ENCODE peak calls at places on chromosomes 11 and 22, in four cellular contexts. Q is psoas muscle; T is PC-9; D is effector memory CD4-positive, alpha-beta T cell. B is an unnamed sample.

GRCh38 chr22:38411016-38411415 is 44.0 kb downstream of the KCNJ4 start:
- DNase-seq in Q (no peak), T (no peak), D (no peak), B (no peak)

GRCh38 chr22:36252754-36253522 is at the start of gene APOL1:
- DNase-seq in Q (no peak), T (peak; percentile 55), D (no peak), B (no peak)

GRCh38 chr11:78870655-78871054 is 296.0 kb upstream of the NARS2 start:
- DNase-seq in Q (no peak), T (no peak), D (no peak), B (no peak)

GRCh38 chr11:44407211-44407996 is 97.5 kb upstream of the ALX4 start:
- DNase-seq in Q (no peak), T (no peak), D (no peak), B (no peak)

GRCh38 chr11:118088531-118088930 is 1.8 kb upstream of the SMIM35 start:
- DNase-seq in Q (no peak), T (peak; percentile 46), D (no peak), B (no peak)

GRCh38 chr11:23311986-23312940 is 452.0 kb upstream of the CCDC179 start:
- DNase-seq in Q (no peak), T (no peak), D (no peak), B (no peak)

GRCh38 chr11:7089328-7090251 is 792 bp downstream of the RBMXL2 start:
- DNase-seq in Q (peak; percentile 7), T (no peak), D (no peak), B (no peak)

GRCh38 chr11:12174145-12175143 is 64.1 kb downstream of the MICAL2 start:
- DNase-seq in Q (no peak), T (no peak), D (no peak), B (no peak)

GRCh38 chr11:59556883-59557205 is 45.5 kb downstream of the OR4D9 start:
- DNase-seq in Q (no peak), T (peak; percentile 34), D (no peak), B (peak; percentile 9)

GRCh38 chr11:47511927-47512326 is 41.0 kb downstream of the CELF1 start:
- DNase-seq in Q (no peak), T (no peak), D (no peak), B (no peak)

GRCh38 chr11:47516155-47516554 is 36.8 kb downstream of the CELF1 start:
- DNase-seq in Q (no peak), T (no peak), D (no peak), B (no peak)

GRCh38 chr11:47516984-47517853 is 35.7 kb downstream of the CELF1 start:
- DNase-seq in Q (no peak), T (no peak), D (no peak), B (no peak)

GRCh38 chr11:47512701-47513100 is 40.2 kb downstream of the CELF1 start:
- DNase-seq in Q (no peak), T (no peak), D (no peak), B (no peak)

GRCh38 chr11:47514825-47515647 is 37.9 kb downstream of the CELF1 start:
- DNase-seq in Q (no peak), T (no peak), D (no peak), B (no peak)
- H3K27ac ChIP-seq in Q (peak overlapping the region; percentile 76), T (peak overlapping the region; percentile 80), D (no peak overlapping the region), B (peak overlapping the region; percentile 58)

GRCh38 chr11:65183201-65183891 is 1.6 kb downstream of the CAPN1 start:
- DNase-seq in Q (no peak), T (peak; percentile 92), D (no peak), B (no peak)

GRCh38 chr11:65185869-65186341 is 4.2 kb downstream of the CAPN1 start:
- DNase-seq in Q (no peak), T (no peak), D (no peak), B (no peak)

GRCh38 chr11:65185166-65185565 is 3.4 kb downstream of the CAPN1 start:
- DNase-seq in Q (no peak), T (no peak), D (no peak), B (no peak)

GRCh38 chr11:65182258-65183170 is 786 bp downstream of the CAPN1 start:
- DNase-seq in Q (no peak), T (peak; percentile 63), D (no peak), B (no peak)

GRCh38 chr11:65184146-65184545 is 2.4 kb downstream of the CAPN1 start:
- DNase-seq in Q (no peak), T (no peak), D (no peak), B (no peak)
- H3K27ac ChIP-seq in Q (no peak overlapping the region), T (peak overlapping the region; percentile 81), D (no peak overlapping the region), B (no peak overlapping the region)

DNA sequence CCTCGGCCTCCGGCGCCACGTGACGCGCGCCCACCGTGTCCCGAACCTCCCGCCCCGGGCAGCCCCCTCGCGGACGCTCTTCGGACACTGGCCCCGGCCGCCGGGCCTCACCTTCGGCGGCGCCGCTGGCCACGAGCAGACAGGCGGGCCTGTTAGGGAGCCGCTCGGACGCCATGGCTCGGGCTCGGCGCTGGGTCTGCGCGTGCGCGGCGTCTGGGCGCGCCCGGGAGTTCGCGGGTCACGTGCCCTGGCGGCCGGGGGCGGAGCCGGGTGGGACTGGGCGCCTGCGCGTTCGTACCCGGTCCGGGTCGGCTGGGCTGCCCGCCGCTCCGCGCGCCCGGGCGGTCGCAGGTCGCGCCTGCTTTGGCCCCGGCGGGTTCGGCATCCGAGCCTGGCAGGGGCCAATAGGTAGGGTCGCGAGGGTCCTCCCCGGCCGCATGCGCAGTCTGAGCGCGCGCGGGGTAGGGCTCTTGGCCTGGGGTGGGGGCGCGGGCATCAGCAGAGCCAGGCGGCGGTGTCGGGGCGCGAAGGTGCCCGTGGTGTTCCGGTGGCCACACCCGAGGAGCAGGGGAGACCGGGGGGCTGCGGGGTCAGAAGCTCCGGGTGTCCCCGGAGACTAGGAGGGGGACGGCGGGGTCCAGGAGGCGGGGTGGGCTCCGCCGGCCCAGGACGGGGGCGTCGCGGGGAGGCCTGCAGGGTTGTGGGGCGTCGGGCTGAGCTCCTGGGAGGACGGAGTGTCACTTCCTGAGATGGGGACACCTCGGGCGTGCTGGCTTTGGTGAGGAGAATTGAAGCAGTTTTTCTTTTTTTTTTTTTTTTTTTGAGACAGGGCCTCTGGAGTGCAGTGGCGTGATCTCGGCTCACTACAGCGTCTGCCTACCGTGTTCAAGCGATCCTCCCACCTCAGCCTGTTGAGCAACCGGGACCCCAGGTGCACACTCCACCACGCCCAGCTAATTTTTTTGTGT is at the start of gene GATD1:
- DNase-seq in Q (peak; percentile 94), T (peak; percentile 89), D (peak; percentile 87), B (peak; percentile 82)
- H3K27ac ChIP-seq in Q (peak within 1 kb of the TSS; percentile 81), T (no peak within 1 kb of the TSS), D (peak within 1 kb of the TSS; percentile 70), B (peak within 1 kb of the TSS; percentile 38)

GRCh38 chr11:65777821-65778361 is 2.9 kb downstream of the AP5B1 start:
- DNase-seq in Q (no peak), T (no peak), D (no peak), B (no peak)
- H3K27ac ChIP-seq in Q (no peak overlapping the region), T (no peak overlapping the region), D (no peak overlapping the region), B (no peak overlapping the region)

GRCh38 chr11:76604652-76605241 is 65.8 kb downstream of the LRRC32 start:
- DNase-seq in Q (peak; percentile 54), T (no peak), D (no peak), B (no peak)
- H3K27ac ChIP-seq in Q (no peak overlapping the region), T (no peak overlapping the region), D (no peak overlapping the region), B (no peak overlapping the region)

DNA sequence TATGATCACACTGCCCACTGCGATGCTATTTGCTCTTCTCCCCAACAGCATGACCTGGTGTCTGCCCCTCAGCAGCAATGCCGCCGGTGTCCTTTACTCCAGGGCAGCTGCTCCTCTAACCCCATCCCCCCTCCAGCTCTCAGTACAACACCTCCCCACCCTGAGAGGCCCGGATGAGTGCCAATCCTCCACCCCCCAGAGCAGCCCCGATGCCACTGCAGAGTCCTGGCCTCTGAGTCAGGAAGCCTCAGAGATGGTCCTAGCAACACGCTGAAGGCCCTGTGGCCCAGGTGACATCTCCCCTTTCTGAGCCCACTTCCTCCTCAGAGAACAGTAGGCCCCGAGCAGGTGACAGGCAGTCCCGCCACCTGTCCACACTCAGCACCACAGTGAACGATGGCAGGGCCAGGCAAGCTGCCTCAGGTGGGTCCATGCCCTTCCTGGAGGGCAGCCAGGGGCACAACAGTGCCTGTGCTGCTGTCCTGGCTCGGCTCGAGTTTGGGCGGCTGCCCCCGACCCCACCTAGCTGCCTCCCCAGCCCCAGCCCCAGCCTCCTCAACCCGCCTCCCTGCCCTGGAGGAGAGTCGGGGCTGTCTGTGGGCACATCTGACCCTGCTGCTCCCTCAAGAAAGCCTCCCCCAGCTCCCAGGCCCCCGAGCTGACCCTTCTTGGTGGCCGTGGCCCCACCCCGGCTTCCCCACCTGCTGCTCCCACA is 3.9 kb upstream of the NDUFS8 start:
- DNase-seq in Q (no peak), T (no peak), D (no peak), B (no peak)
- H3K27ac ChIP-seq in Q (no peak overlapping the region), T (no peak overlapping the region), D (no peak overlapping the region), B (no peak overlapping the region)

GRCh38 chr11:47715082-47715669 is at the start of gene AGBL2:
- DNase-seq in Q (peak; percentile 77), T (peak; percentile 76), D (peak; percentile 77), B (peak; percentile 46)

GRCh38 chr11:47716692-47717091 is 1.5 kb upstream of the AGBL2 start:
- DNase-seq in Q (no peak), T (no peak), D (no peak), B (no peak)

GRCh38 chr11:47711225-47711624 is 3.9 kb downstream of the AGBL2 start:
- DNase-seq in Q (no peak), T (no peak), D (no peak), B (no peak)

GRCh38 chr11:47711816-47712215 is 3.4 kb downstream of the AGBL2 start:
- DNase-seq in Q (no peak), T (no peak), D (no peak), B (no peak)

GRCh38 chr11:47714554-47715081 is 551 bp downstream of the AGBL2 start:
- DNase-seq in Q (peak; percentile 26), T (peak; percentile 24), D (no peak), B (no peak)
- H3K27ac ChIP-seq in Q (peak overlapping the region; percentile 19), T (no peak overlapping the region), D (peak overlapping the region; percentile 82), B (peak overlapping the region; percentile 48)

GRCh38 chr22:19579880-19580279 is 55.7 kb upstream of the CLDN5 start:
- DNase-seq in Q (peak; percentile 30), T (no peak), D (no peak), B (no peak)

GRCh38 chr22:19582033-19582693 is 58.0 kb upstream of the CLDN5 start:
- DNase-seq in Q (no peak), T (no peak), D (no peak), B (no peak)

GRCh38 chr22:19579113-19579811 is 55.1 kb upstream of the CLDN5 start:
- DNase-seq in Q (no peak), T (no peak), D (no peak), B (no peak)

GRCh38 chr22:19578180-19579004 is 54.2 kb upstream of the CLDN5 start:
- DNase-seq in Q (no peak), T (no peak), D (no peak), B (no peak)

DNA sequence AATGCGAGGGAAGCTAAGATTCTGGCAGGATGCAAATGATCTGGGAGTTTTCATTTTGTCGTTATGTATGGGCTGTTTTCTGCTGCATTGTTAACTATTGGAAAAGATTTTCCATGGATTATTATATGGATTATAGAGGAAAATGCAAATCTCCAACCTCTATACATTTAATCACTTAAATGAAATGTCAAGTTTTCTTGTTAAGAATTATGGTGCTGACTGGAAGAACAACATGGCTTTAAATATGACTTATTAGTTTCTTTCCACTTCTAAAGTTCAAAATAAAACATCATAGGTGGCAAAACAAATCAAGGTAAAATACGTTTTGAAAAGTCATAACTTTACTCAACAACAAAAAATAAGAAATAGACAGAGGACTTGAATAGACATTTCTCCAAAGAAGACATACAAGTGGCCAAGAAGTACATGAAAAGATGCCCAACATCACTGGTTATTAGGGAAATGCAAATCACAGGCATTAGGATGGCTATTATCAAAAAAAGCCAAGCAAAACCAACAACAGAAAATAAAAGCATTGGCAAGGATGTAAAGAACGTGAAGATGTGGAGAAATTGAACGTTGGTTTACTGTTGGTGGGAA is 56.2 kb upstream of the CLDN5 start:
- DNase-seq in Q (no peak), T (no peak), D (no peak), B (no peak)
- H3K27ac ChIP-seq in Q (no peak overlapping the region), T (no peak overlapping the region), D (no peak overlapping the region), B (no peak overlapping the region)

GRCh38 chr11:134598368-134598767 is 186.3 kb upstream of the B3GAT1 start:
- DNase-seq in Q (no peak), T (no peak), D (no peak), B (no peak)
- H3K27ac ChIP-seq in Q (no peak overlapping the region), T (no peak overlapping the region), D (no peak overlapping the region), B (no peak overlapping the region)